ENCODE peak calls at places on chromosomes 5 and 9, in four cellular contexts. Y is prostate gland, H is tibial nerve, X is body of pancreas. P is an unnamed sample.

GRCh38 chr9:93305497-93306020 is 121.6 kb downstream of the WNK2 start:
- DNase-seq in Y (peak; percentile 66), H (no peak), X (no peak), P (no peak)

GRCh38 chr9:20988916-20989315 is 42.5 kb downstream of the HACD4 start:
- DNase-seq in Y (no peak), H (no peak), X (no peak), P (no peak)

GRCh38 chr5:52788505-52788821 is 747 bp downstream of the ITGA1 start:
- DNase-seq in Y (no peak), H (no peak), X (no peak), P (no peak)

GRCh38 chr9:4748612-4749011 is 7.6 kb upstream of the AK3 start:
- DNase-seq in Y (no peak), H (no peak), X (no peak), P (no peak)

GRCh38 chr9:94941211-94941875 is 214.8 kb downstream of the AOPEP start:
- DNase-seq in Y (no peak), H (no peak), X (no peak), P (no peak)

GRCh38 chr5:140540227-140540626 is 7.2 kb upstream of the EIF4EBP3 start:
- DNase-seq in Y (no peak), H (no peak), X (no peak), P (no peak)

GRCh38 chr5:94093300-94093699 is 351.9 kb upstream of the POU5F2 start:
- DNase-seq in Y (no peak), H (no peak), X (no peak), P (no peak)

GRCh38 chr9:95060246-95060645 is 257.3 kb downstream of the FANCC start:
- DNase-seq in Y (no peak), H (no peak), X (no peak), P (no peak)

GRCh38 chr5:41835625-41836024 is 34.6 kb downstream of the OXCT1 start:
- DNase-seq in Y (peak; percentile 58), H (peak; percentile 40), X (no peak), P (no peak)

GRCh38 chr9:127634698-127635097 is 22.6 kb downstream of the STXBP1 start:
- DNase-seq in Y (no peak), H (no peak), X (no peak), P (no peak)

GRCh38 chr9:137294684-137295312 is 7.3 kb downstream of the NRARP start:
- DNase-seq in Y (no peak), H (no peak), X (no peak), P (no peak)

GRCh38 chr5:139391570-139392323 is 2.0 kb upstream of the MZB1 start:
- DNase-seq in Y (no peak), H (no peak), X (no peak), P (no peak)

GRCh38 chr5:175824621-175825020 is 46.8 kb upstream of the CPLX2 start:
- DNase-seq in Y (no peak), H (no peak), X (no peak), P (no peak)

GRCh38 chr9:78000221-78000620 is 31.4 kb downstream of the GNAQ start:
- DNase-seq in Y (no peak), H (no peak), X (no peak), P (no peak)

GRCh38 chr9:97768731-97769130 is 71.6 kb upstream of the XPA start:
- DNase-seq in Y (no peak), H (no peak), X (no peak), P (no peak)

GRCh38 chr9:112761912-112762651 is 11.5 kb downstream of the SNX30 start:
- DNase-seq in Y (no peak), H (no peak), X (no peak), P (no peak)

GRCh38 chr9:113654605-113655193 is 191.2 kb downstream of the RGS3 start:
- DNase-seq in Y (no peak), H (no peak), X (peak; percentile 25), P (no peak)

GRCh38 chr5:10779592-10779991 is 18.6 kb upstream of the DAP start:
- DNase-seq in Y (no peak), H (no peak), X (no peak), P (no peak)

GRCh38 chr9:124116683-124117363 is 105.3 kb downstream of the LHX2 start:
- DNase-seq in Y (no peak), H (no peak), X (no peak), P (no peak)

GRCh38 chr9:129445794-129446306 is 175.1 kb downstream of the C9orf50 start:
- DNase-seq in Y (no peak), H (no peak), X (no peak), P (no peak)

GRCh38 chr5:81763294-81763928 is 12.5 kb upstream of the SSBP2 start:
- DNase-seq in Y (no peak), H (no peak), X (no peak), P (no peak)

GRCh38 chr5:54443264-54443663 is 12.2 kb upstream of the HSPB3 start:
- DNase-seq in Y (no peak), H (peak; percentile 20), X (no peak), P (no peak)

GRCh38 chr9:4126184-4126865 is 173.5 kb downstream of the GLIS3 start:
- DNase-seq in Y (no peak), H (no peak), X (no peak), P (no peak)

GRCh38 chr5:138352722-138353549 is 451 bp downstream of the KDM3B start:
- DNase-seq in Y (peak; percentile 62), H (peak; percentile 54), X (peak; percentile 61), P (peak; percentile 68)

GRCh38 chr9:133558191-133559126 is 24.0 kb downstream of the ADAMTSL2 start:
- DNase-seq in Y (no peak), H (no peak), X (no peak), P (no peak)

GRCh38 chr9:110655723-110656641 is 12.6 kb upstream of the MUSK start:
- DNase-seq in Y (no peak), H (peak; percentile 63), X (no peak), P (no peak)

GRCh38 chr9:33350310-33350709 is 52.1 kb downstream of the AQP7 start:
- DNase-seq in Y (no peak), H (no peak), X (no peak), P (no peak)

GRCh38 chr5:108818613-108819272 is 71.0 kb downstream of the FER start:
- DNase-seq in Y (no peak), H (no peak), X (no peak), P (no peak)

GRCh38 chr9:109108318-109108717 is 11.4 kb downstream of the TMEM245 start:
- DNase-seq in Y (no peak), H (no peak), X (no peak), P (no peak)

GRCh38 chr5:20113031-20113685 is 125.2 kb upstream of the CDH18 start:
- DNase-seq in Y (no peak), H (no peak), X (no peak), P (no peak)

GRCh38 chr5:76476639-76477038 is 73.6 kb downstream of the IQGAP2 start:
- DNase-seq in Y (no peak), H (no peak), X (no peak), P (no peak)

GRCh38 chr9:126690431-126691051 is 76.8 kb downstream of the LMX1B start:
- DNase-seq in Y (peak; percentile 27), H (no peak), X (peak; percentile 72), P (no peak)

GRCh38 chr5:53503819-53504218 is 23.4 kb downstream of the FST start:
- DNase-seq in Y (no peak), H (no peak), X (no peak), P (no peak)

DNA sequence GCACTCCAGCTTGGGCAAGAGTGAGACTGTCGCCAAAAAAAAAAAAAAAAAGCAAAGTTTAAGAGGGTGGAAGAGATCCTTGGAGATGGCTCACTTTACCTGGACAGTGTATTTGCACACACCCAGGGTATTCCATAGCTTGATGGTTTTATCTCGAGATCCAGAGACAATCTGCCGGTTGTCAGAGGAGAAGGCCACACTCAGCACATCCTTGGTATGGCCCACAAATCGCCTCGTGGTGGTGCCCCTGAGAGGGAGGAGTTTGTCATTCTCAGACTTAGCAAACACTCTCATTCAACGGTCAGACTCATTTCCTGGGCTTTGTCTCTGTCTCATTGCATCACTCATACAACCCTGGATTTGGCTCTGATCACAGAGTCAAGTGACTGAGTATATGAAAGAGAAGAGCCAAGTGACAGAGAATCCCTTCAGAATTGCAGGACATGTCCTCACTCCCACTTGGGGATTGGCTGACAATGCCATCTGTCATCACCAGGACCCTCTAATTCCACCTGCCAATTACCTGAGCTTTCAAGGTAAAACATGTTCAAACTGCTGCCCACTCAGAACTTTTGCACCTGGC is 2.2 kb downstream of the RACK1 start:
- DNase-seq in Y (no peak), H (no peak), X (no peak), P (no peak)
- H3K27ac ChIP-seq in Y (peak overlapping the region; percentile 77), H (no peak overlapping the region), X (no peak overlapping the region), P (no peak overlapping the region)

GRCh38 chr5:157143127-157143959 is 678 bp upstream of the MED7 start:
- DNase-seq in Y (peak; percentile 54), H (peak; percentile 55), X (peak; percentile 54), P (peak; percentile 17)

GRCh38 chr5:157137691-157138090 is 5.0 kb downstream of the MED7 start:
- DNase-seq in Y (no peak), H (no peak), X (no peak), P (no peak)

DNA sequence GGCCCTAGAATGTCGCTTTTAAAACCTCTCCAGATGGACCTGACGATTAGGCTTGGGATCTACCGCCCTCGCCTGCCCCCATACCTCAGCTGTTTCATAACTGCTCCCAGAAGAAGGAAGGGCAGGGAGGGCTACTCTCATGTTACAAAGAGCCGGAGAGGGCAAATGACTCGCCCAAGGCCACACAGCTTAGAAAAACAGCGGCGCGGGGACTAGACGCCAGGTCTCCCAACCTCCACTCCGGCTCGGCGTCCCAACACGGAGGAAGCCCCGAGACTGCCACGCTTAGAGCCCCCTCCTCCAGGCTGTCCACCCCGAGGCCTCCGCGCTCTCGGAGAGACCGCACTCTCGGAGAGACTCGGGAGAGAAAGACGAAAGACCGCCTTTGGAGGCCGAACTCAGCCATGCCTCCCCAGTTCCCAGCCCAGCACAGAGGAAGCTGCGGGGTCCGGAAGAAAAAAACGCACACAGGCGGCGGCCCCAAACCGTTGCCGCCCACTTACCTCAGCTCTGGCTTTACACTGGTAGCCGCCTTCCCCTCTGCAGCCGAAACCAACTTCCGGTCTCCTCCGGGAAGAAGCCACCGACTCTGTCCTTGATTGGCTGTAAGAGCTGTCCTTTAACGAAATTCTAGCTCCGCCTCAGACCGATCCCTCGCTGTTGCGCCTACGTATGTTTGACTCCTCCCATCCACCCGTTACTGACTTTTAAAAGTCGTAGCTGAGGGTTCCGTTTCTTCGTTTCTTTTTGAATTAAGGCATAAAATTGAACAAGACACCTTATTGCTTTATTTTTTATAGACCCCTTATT is at the start of gene MED7:
- DNase-seq in Y (peak; percentile 98), H (peak; percentile 93), X (peak; percentile 93), P (peak; percentile 86)
- H3K27ac ChIP-seq in Y (peak within 1 kb of the TSS; percentile 86), H (peak within 1 kb of the TSS; percentile 84), X (peak within 1 kb of the TSS; percentile 59), P (peak within 1 kb of the TSS; percentile 63)

GRCh38 chr9:37965116-37965515 is 61.2 kb upstream of the SLC25A51 start:
- DNase-seq in Y (no peak), H (no peak), X (no peak), P (no peak)
- H3K27ac ChIP-seq in Y (peak overlapping the region; percentile 76), H (no peak overlapping the region), X (peak overlapping the region; percentile 99), P (peak overlapping the region; percentile 96)

DNA sequence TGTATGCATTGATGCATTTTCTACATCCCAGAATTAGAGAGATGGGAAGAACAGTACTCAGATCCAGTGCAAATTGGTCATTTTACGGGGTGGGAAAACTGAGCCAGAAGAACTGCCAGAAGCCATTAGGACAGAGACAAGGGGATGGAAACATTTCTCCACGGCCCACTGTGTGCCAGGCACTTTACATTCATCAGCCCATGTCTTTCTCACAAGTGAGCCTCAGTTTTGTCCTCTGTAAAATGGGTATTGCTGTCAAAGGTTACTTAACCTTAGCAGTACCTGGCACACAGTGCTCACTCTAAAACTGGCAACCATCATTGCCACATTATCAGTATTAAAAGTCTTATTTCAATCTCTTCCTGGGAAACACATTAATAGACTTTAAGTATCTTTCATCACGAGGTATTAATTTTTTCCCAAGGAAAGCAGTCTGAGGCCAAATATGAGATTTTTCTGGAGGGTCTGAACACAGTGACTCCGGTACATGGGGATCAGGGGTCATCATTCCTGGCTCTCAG is 5.2 kb downstream of the DUSP1 start:
- DNase-seq in Y (no peak), H (peak; percentile 57), X (peak; percentile 46), P (peak; percentile 61)
- H3K27ac ChIP-seq in Y (peak overlapping the region; percentile 100), H (peak overlapping the region; percentile 94), X (peak overlapping the region; percentile 94), P (peak overlapping the region; percentile 99)

P was measured in substantia nigra.